ENCODE peak calls at places on chromosome 13, in ten cellular contexts. P is A549, T is Peyer's patch, S is tibial nerve, F is fibroblast of pulmonary artery, G is AG09319, D is choroid plexus epithelial cell, H is GM20000, W is upper lobe of right lung, I is cardiac muscle cell. R is an unnamed sample.

GRCh38 chr13:101267656-101268055 is 148.7 kb downstream of the NALCN start:
- DNase-seq in D (no peak), W (no peak), F (no peak), S (no peak), P (no peak), G (no peak), H (no peak), T (no peak), I (no peak), R (no peak)

GRCh38 chr13:49997935-49998334 is 1.1 kb downstream of the TRIM13 start:
- DNase-seq in I (peak), F (no peak), T (no peak), D (no peak), G (no peak), W (no peak), S (no peak), P (no peak), H (no peak), R (no peak)

GRCh38 chr13:48160879-48161278 is 66.0 kb upstream of the MED4 start:
- DNase-seq in W (no peak), I (peak), T (no peak), H (no peak), G (no peak), P (peak), F (peak), D (peak), S (peak), R (no peak)

GRCh38 chr13:60043262-60043661 is 120.5 kb downstream of the DIAPH3 start:
- DNase-seq in H (no peak), P (no peak), S (no peak), D (peak), F (peak), T (no peak), W (no peak), G (peak), I (peak), R (no peak)

GRCh38 chr13:73411067-73411809 is 352.4 kb downstream of the KLF5 start:
- DNase-seq in W (no peak), S (no peak), G (no peak), T (no peak), P (peak), F (no peak), I (no peak), D (no peak), H (no peak), R (no peak)

GRCh38 chr13:41295973-41296372 is 15.1 kb upstream of the NAA16 start:
- DNase-seq in H (no peak), D (no peak), S (no peak), T (no peak), W (no peak), P (no peak), I (no peak), F (no peak), G (no peak), R (no peak)

GRCh38 chr13:99467764-99468163 is 33.5 kb upstream of the TM9SF2 start:
- DNase-seq in S (no peak), T (no peak), F (peak), I (peak), G (no peak), W (no peak), P (peak), D (peak), H (no peak), R (no peak)

GRCh38 chr13:46374710-46375109 is 12.3 kb downstream of the RUBCNL start:
- DNase-seq in W (no peak), S (no peak), P (no peak), T (no peak), F (no peak), D (no peak), I (no peak), G (no peak), H (peak), R (no peak)

GRCh38 chr13:44231786-44232516 is 141.7 kb upstream of the SERP2 start:
- DNase-seq in T (peak), W (peak), S (peak), P (peak), I (peak), F (peak), H (no peak), D (peak), G (peak), R (no peak)

GRCh38 chr13:50080158-50080855 is 65.1 kb downstream of the KCNRG start:
- DNase-seq in D (peak), P (peak), W (no peak), H (no peak), G (no peak), T (peak), F (peak), I (peak), S (no peak), R (no peak)

GRCh38 chr13:68369739-68370138 is 1139.6 kb upstream of the PCDH9 start:
- DNase-seq in P (peak), H (no peak), W (no peak), D (no peak), T (no peak), I (no peak), S (no peak), G (no peak), F (no peak), R (no peak)

GRCh38 chr13:29849731-29850212 is 645 bp downstream of the UBL3 start:
- DNase-seq in H (peak), T (peak), G (no peak), S (no peak), I (peak), F (peak), W (peak), P (peak), D (peak), R (peak)

GRCh38 chr13:41075034-41075433 is 13.7 kb downstream of the WBP4 start:
- DNase-seq in H (peak), F (peak), G (no peak), S (no peak), P (peak), W (no peak), T (no peak), I (peak), D (peak), R (peak)

GRCh38 chr13:99383946-99384345 is 76.7 kb upstream of the GPR183 start:
- DNase-seq in D (no peak), G (no peak), F (no peak), I (no peak), T (no peak), S (no peak), H (no peak), W (no peak), P (no peak), R (no peak)

GRCh38 chr13:19155321-19155861 is 26.2 kb downstream of the TUBA3C start:
- DNase-seq in F (no peak), T (no peak), H (no peak), D (no peak), G (no peak), P (no peak), W (peak), S (no peak), I (no peak), R (peak)

GRCh38 chr13:97223711-97224461 is 1.8 kb downstream of the MBNL2 start:
- DNase-seq in G (peak), D (peak), I (peak), H (no peak), S (no peak), T (peak), F (peak), P (peak), W (no peak), R (no peak)

GRCh38 chr13:47426126-47426849 is 529.4 kb upstream of the HTR2A start:
- DNase-seq in S (no peak), P (no peak), T (no peak), H (no peak), W (no peak), I (peak), F (peak), D (peak), G (peak), R (no peak)

GRCh38 chr13:27921961-27922910 is 2.4 kb downstream of the PDX1 start:
- DNase-seq in T (no peak), P (no peak), G (no peak), F (no peak), S (no peak), H (peak), W (no peak), D (no peak), I (no peak), R (peak)

GRCh38 chr13:35699181-35699580 is 222.7 kb upstream of the MAB21L1 start:
- DNase-seq in S (no peak), H (no peak), W (no peak), T (no peak), G (no peak), P (no peak), D (peak), F (no peak), I (peak), R (no peak)

GRCh38 chr13:61774903-61775302 is 359.3 kb upstream of the PCDH20 start:
- DNase-seq in T (no peak), G (no peak), F (no peak), W (no peak), H (no peak), D (no peak), I (no peak), S (no peak), P (no peak), R (no peak)

GRCh38 chr13:51645154-51645650 is 60.9 kb downstream of the WDFY2 start:
- DNase-seq in T (no peak), I (peak), D (peak), F (peak), S (no peak), P (peak), W (no peak), G (peak), H (peak), R (peak)

GRCh38 chr13:106095406-106095805 is 440.1 kb downstream of the EFNB2 start:
- DNase-seq in T (no peak), F (no peak), D (no peak), W (no peak), G (no peak), S (no peak), H (no peak), I (no peak), P (no peak), R (no peak)
- TF ChIP-seq CTCF in T (no peak), F (no peak), D (no peak), W (no peak), G (no peak), S (no peak), H (no peak), I (no peak), P (no peak), R (no peak)

DNA sequence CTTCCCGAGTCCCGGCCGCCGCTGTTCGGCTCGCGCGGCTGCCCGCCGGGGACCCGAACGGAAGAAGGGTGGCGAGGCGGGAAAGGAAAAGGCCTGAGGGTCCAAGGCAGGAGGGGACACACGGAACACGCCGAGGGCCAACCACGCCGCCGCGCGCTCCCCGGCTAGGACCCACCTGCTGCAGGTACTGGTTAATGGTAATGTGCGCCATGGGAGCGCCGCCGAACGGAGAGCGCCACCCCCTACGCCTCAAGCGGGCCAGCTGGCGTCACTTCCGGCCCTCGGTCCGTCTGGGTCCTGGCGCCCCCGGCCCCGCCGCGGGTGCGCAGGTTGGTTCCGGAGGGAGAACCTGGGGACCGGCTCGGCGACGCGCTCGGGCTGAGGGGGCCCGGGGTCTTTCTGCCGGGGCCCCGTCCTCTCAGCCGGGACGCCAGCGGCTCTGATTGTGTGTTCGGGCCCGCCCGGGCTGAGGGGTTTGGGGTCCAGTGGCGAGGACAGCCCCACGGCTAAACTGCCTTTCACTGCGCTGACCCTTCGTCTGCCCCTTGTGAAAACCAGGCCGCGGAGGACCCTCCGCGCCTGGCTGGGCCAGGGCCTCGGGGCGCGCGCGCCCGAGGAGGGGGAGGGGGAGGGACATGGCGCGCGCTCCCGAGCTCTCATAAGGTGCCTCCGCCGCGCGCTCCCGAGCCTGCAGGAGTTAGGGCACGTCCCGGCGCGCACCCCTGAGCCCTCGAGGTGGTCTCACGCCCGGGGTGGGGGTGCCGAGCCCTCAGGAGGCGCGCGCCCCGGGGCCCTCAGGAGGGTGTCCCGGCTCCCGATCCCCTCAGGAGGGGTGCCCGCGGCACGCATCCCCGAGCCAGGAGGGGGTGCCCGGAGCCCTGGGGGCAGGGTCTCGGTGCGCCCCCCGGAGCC is at the start of gene PCID2:
- DNase-seq in P (peak), D (peak), G (peak), F (peak), T (peak), I (peak), W (peak), H (peak), S (peak), R (peak)
- TF ChIP-seq CTCF in P (no peak), D (no peak), G (no peak), F (no peak), T (no peak), I (no peak), W (no peak), H (no peak), S (peak), R (no peak)

DNA sequence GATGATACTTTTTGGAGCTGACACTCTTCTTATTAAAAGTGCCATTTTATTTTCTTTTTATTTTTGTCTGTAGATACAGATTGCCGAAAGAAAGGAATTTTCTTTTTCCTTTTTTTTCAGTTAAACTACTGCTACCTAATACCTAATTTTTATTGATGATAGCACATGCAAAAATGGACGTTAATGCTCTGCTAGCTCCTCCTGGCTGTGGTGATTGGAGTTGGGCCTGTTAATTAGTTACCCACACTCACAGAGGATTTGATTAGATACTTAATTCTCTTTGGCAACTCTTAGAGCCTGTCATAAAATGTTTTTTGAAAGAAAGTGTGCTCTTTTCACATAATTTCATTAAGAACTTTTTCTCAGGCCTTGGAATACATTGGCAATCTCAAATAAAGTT is 366.8 kb downstream of the DCT start:
- DNase-seq in P (no peak), D (no peak), F (no peak), S (no peak), H (no peak), W (no peak), T (no peak), G (no peak), I (no peak), R (no peak)
- TF ChIP-seq CTCF in P (no peak), D (peak), F (no peak), S (no peak), H (no peak), W (no peak), T (no peak), G (no peak), I (no peak), R (no peak)

GRCh38 chr13:39144941-39145533 is 106.8 kb downstream of the NHLRC3 start:
- DNase-seq in H (peak), G (peak), T (no peak), I (peak), F (peak), D (peak), P (peak), W (no peak), S (peak), R (peak)
- TF ChIP-seq CTCF in H (peak), G (peak), T (peak), I (peak), F (peak), D (peak), P (peak), W (peak), S (peak), R (peak)

DNA sequence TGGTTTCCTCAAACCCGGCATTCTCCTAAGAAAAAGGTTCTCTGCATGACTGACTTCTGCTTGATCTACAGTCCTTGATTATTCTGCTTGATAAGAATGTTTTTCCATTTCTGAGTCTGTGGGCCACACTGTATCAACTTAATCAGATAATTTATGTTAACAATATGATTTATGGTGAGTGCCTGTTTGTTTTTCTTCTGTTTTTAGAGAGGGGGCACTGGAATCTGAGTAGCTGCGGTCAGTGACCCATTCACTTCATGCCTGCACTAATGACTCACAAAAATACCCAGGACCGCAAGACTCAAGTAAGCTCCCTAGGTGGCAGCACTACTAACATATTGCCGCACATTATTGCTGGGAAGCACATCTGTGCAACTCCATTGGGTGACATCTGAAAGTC is 542.3 kb upstream of the ATXN8OS start:
- DNase-seq in G (no peak), S (no peak), W (no peak), F (no peak), D (peak), P (peak), I (peak), H (peak), T (no peak), R (peak)
- TF ChIP-seq CTCF in G (no peak), S (no peak), W (no peak), F (no peak), D (peak), P (no peak), I (no peak), H (peak), T (peak), R (peak)